ENCODE peak calls at places on chromosomes 12 and 14, in nine cellular contexts. Q is breast epithelium, Y is transverse colon, F is HCT116, C is suprapubic skin, H is spleen, J is stomach, O is K562, A is endothelial cell of umbilical vein. U is an unnamed sample.

GRCh38 chr12:71029302-71029701 is 108.8 kb upstream of the PTPRR start:
- DNase-seq in J (no peak), H (no peak), A (no peak), Y (no peak), F (no peak), C (no peak), O (no peak), Q (no peak), U (no peak)

GRCh38 chr14:99129211-99129696 is 142.7 kb downstream of the BCL11B start:
- DNase-seq in J (peak), C (peak), F (no peak), H (peak), Y (no peak), Q (no peak), A (no peak), O (no peak), U (peak)

GRCh38 chr14:102584871-102585869 is 7.3 kb upstream of the RCOR1 start:
- DNase-seq in C (no peak), F (no peak), Y (peak), O (peak), H (no peak), J (peak), Q (no peak), A (peak), U (no peak)

GRCh38 chr14:36659010-36659821 is 2.4 kb upstream of the PAX9 start:
- DNase-seq in J (no peak), H (no peak), F (no peak), Q (no peak), C (no peak), Y (no peak), O (no peak), A (no peak), U (no peak)

GRCh38 chr14:104277416-104278213 is 139.2 kb downstream of the KIF26A start:
- DNase-seq in F (no peak), A (no peak), O (no peak), Q (peak), J (peak), Y (peak), C (no peak), H (no peak), U (no peak)

GRCh38 chr14:66982247-66982646 is 207.0 kb upstream of the GARIN2 start:
- DNase-seq in C (no peak), J (no peak), F (no peak), O (no peak), Y (no peak), A (no peak), Q (no peak), H (no peak), U (no peak)

GRCh38 chr14:61125314-61126082 is 144.5 kb downstream of the SLC38A6 start:
- DNase-seq in J (no peak), C (no peak), Y (no peak), F (no peak), A (no peak), Q (no peak), H (no peak), O (no peak), U (no peak)

GRCh38 chr12:47017901-47018479 is 61.4 kb upstream of the PCED1B start:
- DNase-seq in H (no peak), J (no peak), Y (no peak), F (no peak), O (no peak), C (no peak), A (no peak), Q (no peak), U (no peak)

GRCh38 chr12:89383235-89384049 is 31.1 kb upstream of the DUSP6 start:
- DNase-seq in H (no peak), F (no peak), A (peak), Q (no peak), C (no peak), Y (peak), O (no peak), J (no peak), U (no peak)

GRCh38 chr12:48002773-48003218 is 1.5 kb downstream of the COL2A1 start:
- DNase-seq in J (peak), O (no peak), Y (peak), C (no peak), F (no peak), Q (no peak), A (peak), H (no peak), U (peak)

GRCh38 chr14:28243600-28243999 is 523.0 kb upstream of the FOXG1 start:
- DNase-seq in Y (no peak), H (no peak), A (no peak), O (no peak), F (no peak), Q (no peak), C (no peak), J (no peak), U (no peak)

GRCh38 chr14:101200650-101201516 is 297.4 kb upstream of the RTL1 start:
- DNase-seq in J (peak), O (no peak), Y (no peak), Q (peak), F (no peak), A (no peak), H (peak), C (no peak), U (peak)

GRCh38 chr14:89386214-89386886 is 30.7 kb downstream of the FOXN3 start:
- DNase-seq in F (no peak), A (peak), H (no peak), J (no peak), Y (no peak), C (no peak), O (no peak), Q (no peak), U (peak)

GRCh38 chr14:99584823-99585222 is 19.2 kb downstream of the CCDC85C start:
- DNase-seq in F (no peak), Q (no peak), C (no peak), A (no peak), Y (no peak), J (no peak), H (no peak), O (no peak), U (no peak)

GRCh38 chr14:103204852-103205540 is 81.7 kb downstream of the TNFAIP2 start:
- DNase-seq in J (no peak), Y (no peak), C (no peak), F (peak), O (peak), A (no peak), Q (no peak), H (no peak), U (peak)

GRCh38 chr12:5511644-5512584 is 80.0 kb downstream of the NTF3 start:
- DNase-seq in A (peak), O (peak), J (no peak), Y (peak), H (peak), Q (no peak), F (peak), C (peak), U (peak)

GRCh38 chr14:84826349-84826748 is 703.6 kb upstream of the FLRT2 start:
- DNase-seq in Q (no peak), F (no peak), O (no peak), J (no peak), Y (no peak), H (no peak), A (peak), C (no peak), U (no peak)

GRCh38 chr12:130619378-130619970 is 96.6 kb downstream of the RIMBP2 start:
- DNase-seq in O (no peak), H (no peak), C (peak), F (no peak), A (no peak), Y (no peak), Q (no peak), J (no peak), U (peak)

GRCh38 chr12:92470608-92471021 is 232.2 kb upstream of the PLEKHG7 start:
- DNase-seq in Q (no peak), Y (no peak), A (no peak), O (no peak), C (no peak), F (no peak), J (no peak), H (no peak), U (no peak)

GRCh38 chr12:11651785-11652184 is 2.3 kb downstream of the ETV6 start:
- DNase-seq in H (no peak), O (no peak), Q (no peak), C (no peak), A (peak), Y (peak), F (no peak), J (no peak), U (no peak)

GRCh38 chr12:89789862-89790261 is 81.2 kb upstream of the ATP2B1 start:
- DNase-seq in O (no peak), Y (no peak), C (no peak), H (no peak), J (no peak), F (no peak), A (no peak), Q (no peak), U (no peak)

GRCh38 chr14:88948199-88948598 is 123.7 kb downstream of the TTC8 start:
- DNase-seq in C (no peak), O (no peak), H (no peak), A (no peak), J (no peak), Y (no peak), F (no peak), Q (no peak), U (no peak)

GRCh38 chr12:131456301-131457027 is 254.4 kb upstream of the SFSWAP start:
- DNase-seq in Q (no peak), C (no peak), O (no peak), F (no peak), A (no peak), J (peak), Y (no peak), H (peak), U (no peak)

GRCh38 chr14:30227436-30227835 is 299.8 kb upstream of the PRKD1 start:
- DNase-seq in J (no peak), O (no peak), H (no peak), C (no peak), A (no peak), F (no peak), Q (no peak), Y (no peak), U (peak)

GRCh38 chr14:58353516-58354299 is 42.0 kb upstream of the TOMM20L start:
- DNase-seq in H (no peak), O (no peak), Q (no peak), F (no peak), J (no peak), A (peak), Y (no peak), C (no peak), U (no peak)

GRCh38 chr12:12835378-12836145 is 22.4 kb downstream of the DDX47 start:
- DNase-seq in F (peak), Y (no peak), A (no peak), O (peak), C (no peak), Q (no peak), J (no peak), H (no peak), U (no peak)

GRCh38 chr12:106205208-106206069 is 42.4 kb downstream of the CKAP4 start:
- DNase-seq in J (no peak), F (peak), C (no peak), Y (no peak), H (peak), O (no peak), A (no peak), Q (no peak), U (no peak)

GRCh38 chr14:71242237-71242748 is 335.0 kb downstream of the PCNX1 start:
- DNase-seq in F (no peak), H (no peak), Y (no peak), J (no peak), C (no peak), Q (no peak), A (peak), O (no peak), U (no peak)

DNA sequence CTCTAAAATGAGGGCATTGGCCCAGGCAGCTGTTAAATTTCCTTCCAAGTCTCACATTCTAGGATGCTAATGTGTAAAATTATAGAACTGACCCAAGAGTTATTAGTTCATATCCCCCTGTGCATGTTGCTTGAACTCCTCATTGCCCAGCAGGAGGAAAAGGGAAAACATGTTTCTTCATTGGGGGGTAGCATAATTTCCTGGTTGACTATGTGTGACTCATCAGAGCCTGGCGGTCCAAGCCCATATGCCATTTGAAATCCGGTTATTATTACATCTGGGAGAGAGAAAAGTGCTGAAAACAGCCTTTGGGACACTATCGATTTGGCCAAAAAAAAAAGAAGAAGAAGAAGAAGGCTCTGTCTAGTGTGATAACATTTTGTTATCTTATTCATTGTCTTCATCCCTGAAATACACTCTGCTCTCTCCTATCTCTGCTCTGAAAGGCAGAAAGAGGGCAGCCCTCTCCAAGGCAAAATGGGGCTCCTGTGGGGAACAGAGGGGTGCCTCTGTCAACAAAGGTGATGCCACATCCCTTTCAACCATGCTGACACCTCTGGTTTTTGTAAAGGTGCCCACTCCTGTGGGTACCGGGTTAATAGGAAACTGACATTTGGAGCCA is 114.2 kb downstream of the DAD1 start:
- DNase-seq in O (no peak), J (no peak), Q (no peak), A (peak), F (no peak), Y (no peak), C (no peak), H (no peak), U (no peak)
- TF ChIP-seq POLR2A in O (no peak), J (no peak), Q (no peak), A (no peak), F (no peak), Y (no peak), C (no peak), H (no peak), U (no peak)

DNA sequence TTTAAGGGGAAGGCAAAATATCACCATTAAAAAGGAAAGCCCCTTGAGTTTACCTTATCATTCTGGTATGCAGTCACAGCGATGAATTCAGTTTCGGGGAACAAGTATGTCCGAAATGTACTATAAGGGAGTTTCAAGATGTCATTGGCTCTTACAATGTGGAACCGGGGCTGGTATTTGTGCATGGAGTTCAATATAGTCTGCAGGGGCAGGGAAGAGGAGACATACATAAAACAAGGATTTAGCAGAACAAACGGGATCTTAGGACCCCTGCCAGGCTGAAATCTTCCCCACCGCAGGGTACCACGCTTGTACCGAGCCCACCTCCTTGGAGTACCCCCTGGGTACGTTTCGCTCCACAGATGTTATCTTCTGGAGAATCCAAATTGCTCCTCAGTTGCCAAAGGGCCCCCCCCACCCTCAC is 4.5 kb downstream of the TBX3 start:
- DNase-seq in Q (no peak), J (no peak), O (no peak), H (no peak), C (no peak), F (no peak), Y (no peak), A (no peak), U (no peak)
- H3K4me3 ChIP-seq in Q (peak), J (peak), O (no peak), H (no peak), C (peak), F (no peak), Y (no peak), A (no peak), U (peak)

GRCh38 chr14:34072401-34072800 is 121.5 kb upstream of the EGLN3 start:
- DNase-seq in O (no peak), J (no peak), Q (no peak), F (no peak), A (no peak), Y (no peak), C (no peak), H (no peak), U (no peak)
- TF ChIP-seq POLR2AphosphoS5 in O (no peak), J (no peak), Q (no peak), F (no peak), A (no peak), Y (no peak), C (no peak), H (no peak), U (no peak)

GRCh38 chr12:109053382-109054123 is 1.2 kb downstream of the USP30 start:
- DNase-seq in A (no peak), H (no peak), Q (no peak), C (no peak), O (peak), J (no peak), Y (no peak), F (no peak), U (no peak)
- TF ChIP-seq POLR2A in A (no peak), H (no peak), Q (no peak), C (no peak), O (no peak), J (no peak), Y (peak), F (no peak), U (no peak)

GRCh38 chr14:64450255-64450654 is 15.0 kb upstream of the AKAP5 start:
- DNase-seq in C (no peak), Q (no peak), Y (no peak), A (no peak), J (no peak), H (no peak), F (no peak), O (no peak), U (no peak)

GRCh38 chr14:64459737-64460136 is 5.6 kb upstream of the AKAP5 start:
- DNase-seq in J (no peak), C (no peak), A (no peak), Q (no peak), Y (no peak), F (no peak), O (no peak), H (no peak), U (no peak)

DNA sequence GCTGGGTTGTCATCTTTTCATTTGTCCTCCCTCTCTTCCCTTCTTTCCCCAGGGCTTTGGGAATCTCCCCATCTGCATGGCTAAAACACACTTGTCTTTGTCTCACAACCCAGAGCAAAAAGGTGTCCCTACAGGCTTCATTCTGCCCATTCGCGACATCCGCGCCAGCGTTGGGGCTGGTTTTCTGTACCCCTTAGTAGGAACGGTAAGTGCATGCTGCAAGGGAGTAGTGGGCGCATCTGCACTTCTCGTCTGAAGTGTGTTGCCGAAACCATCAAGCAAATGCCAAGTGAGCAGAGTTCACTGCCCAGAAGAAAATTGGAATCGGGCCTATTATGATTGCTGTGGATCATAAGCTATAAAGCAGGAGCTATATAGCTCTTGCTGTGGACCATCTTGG is 10.6 kb upstream of the AKAP5 start:
- DNase-seq in Q (no peak), F (no peak), Y (no peak), O (no peak), J (no peak), C (no peak), H (peak), A (no peak), U (no peak)
- H3K4me3 ChIP-seq in Q (no peak), F (no peak), Y (no peak), O (no peak), J (no peak), C (no peak), H (no peak), A (no peak), U (no peak)

GRCh38 chr14:52527052-52527451 is 25.3 kb downstream of the TXNDC16 start:
- DNase-seq in A (no peak), J (no peak), Q (no peak), F (no peak), H (no peak), C (no peak), Y (no peak), O (no peak), U (no peak)
- TF ChIP-seq POLR2AphosphoS5 in A (no peak), J (no peak), Q (no peak), F (no peak), H (no peak), C (no peak), Y (no peak), O (no peak), U (no peak)

GRCh38 chr12:55816876-55817351 is 610 bp downstream of the SARNP start:
- DNase-seq in F (no peak), O (no peak), J (no peak), H (no peak), Y (no peak), Q (no peak), C (no peak), A (peak), U (peak)

GRCh38 chr12:55817352-55818139 is at the start of the genes ORMDL2 and SARNP:
- DNase-seq in O (peak), F (peak), Y (peak), A (peak), J (peak), Q (peak), C (peak), H (peak), U (peak)

GRCh38 chr12:55818886-55819285 is 1.0 kb downstream of the ORMDL2 start:
- DNase-seq in A (no peak), O (no peak), Y (no peak), J (no peak), C (no peak), H (no peak), F (no peak), Q (no peak), U (no peak)

GRCh38 chr12:55820679-55821078 is 2.8 kb downstream of the ORMDL2 start:
- DNase-seq in F (no peak), Y (no peak), A (no peak), O (peak), J (no peak), Q (no peak), H (no peak), C (no peak), U (no peak)

DNA sequence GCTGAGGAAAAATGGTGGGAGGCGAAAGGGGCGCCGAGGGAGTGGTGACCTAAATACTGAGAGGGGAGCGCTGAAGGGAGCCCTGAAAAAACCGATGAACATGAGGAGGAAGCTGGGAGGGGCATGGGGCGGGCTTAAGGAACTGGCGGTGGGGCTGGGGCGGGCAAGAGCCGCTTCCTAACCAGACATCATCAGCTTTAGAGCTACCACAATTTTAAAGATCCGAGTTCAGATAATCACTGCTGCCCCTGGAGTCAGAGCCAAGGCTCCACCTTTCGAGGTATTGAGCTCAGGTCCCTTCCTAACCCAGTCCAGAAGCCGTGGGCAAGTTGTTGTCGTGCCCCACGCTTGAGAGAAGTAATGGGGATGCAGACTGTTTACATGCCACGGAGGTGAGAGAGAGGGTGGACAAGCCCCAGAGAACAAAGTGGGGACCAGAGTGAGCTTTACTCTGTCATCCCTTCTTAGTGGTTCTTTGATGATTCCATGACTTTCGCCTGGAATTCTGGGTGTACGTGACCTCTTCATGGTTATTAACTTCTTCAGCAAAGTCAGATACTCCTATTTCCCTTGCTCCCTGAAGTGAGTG is 393 bp downstream of the ORMDL2 start:
- DNase-seq in C (no peak), H (no peak), J (no peak), Q (no peak), A (no peak), F (no peak), O (peak), Y (no peak), U (peak)
- TF ChIP-seq POLR2A in C (no peak), H (no peak), J (peak), Q (no peak), A (peak), F (peak), O (no peak), Y (no peak), U (no peak)

DNA sequence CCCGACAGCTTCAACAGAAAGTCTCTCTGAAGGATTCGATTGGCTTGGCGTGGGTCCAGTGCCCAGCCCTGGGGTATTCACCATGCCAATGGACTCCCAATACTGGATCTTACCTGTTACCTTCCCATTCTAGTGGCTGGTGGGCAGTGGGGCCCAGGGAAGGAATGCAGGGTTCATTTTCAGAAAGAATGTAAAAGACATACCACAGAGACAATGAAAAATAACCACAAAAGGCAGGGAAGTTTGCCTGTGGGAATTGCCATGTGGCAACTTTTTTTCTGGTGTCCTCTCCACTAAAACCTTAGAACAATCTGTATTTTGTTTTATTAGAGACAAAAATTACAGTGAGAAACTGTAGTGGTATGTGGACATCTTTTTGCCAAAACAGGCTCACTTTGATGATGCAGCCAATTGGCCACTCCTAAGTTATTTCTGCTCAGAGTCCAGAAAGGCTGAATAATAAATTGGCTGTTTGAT is 55.2 kb downstream of the PTGER2 start:
- DNase-seq in Q (no peak), Y (no peak), J (no peak), F (no peak), O (no peak), H (no peak), C (no peak), A (no peak), U (no peak)
- H3K4me3 ChIP-seq in Q (no peak), Y (no peak), J (no peak), F (no peak), O (no peak), H (no peak), C (no peak), A (no peak), U (no peak)